ENCODE peak calls at places on chromosomes 1 and 21, in four cellular contexts. One of them, this sample, is unnamed.

GRCh38 chr21:40511976-40512375 is 335.0 kb downstream of the DSCAM start:
- DNase-seq in H1: no peak
- DNase-seq in IMR-90: no peak
- DNase-seq in K562: no peak
- DNase-seq in this sample: no peak

GRCh38 chr1:116147972-116148371 is 36.8 kb downstream of the MAB21L3 start:
- DNase-seq in H1: no peak
- DNase-seq in IMR-90: no peak
- DNase-seq in K562: no peak
- DNase-seq in this sample: no peak

GRCh38 chr1:57307382-57307781 is 116.5 kb downstream of the DAB1 start:
- DNase-seq in H1: peak
- DNase-seq in IMR-90: no peak
- DNase-seq in K562: peak
- DNase-seq in this sample: peak

GRCh38 chr1:171788696-171789095 is 7.2 kb downstream of the METTL13 start:
- DNase-seq in H1: no peak
- DNase-seq in IMR-90: peak
- DNase-seq in K562: no peak
- DNase-seq in this sample: no peak

GRCh38 chr21:42969193-42969600 is 5.2 kb upstream of the PKNOX1 start:
- DNase-seq in H1: no peak
- DNase-seq in IMR-90: no peak
- DNase-seq in K562: peak
- DNase-seq in this sample: no peak

GRCh38 chr1:183578846-183579245 is 11.4 kb downstream of the NCF2 start:
- DNase-seq in H1: no peak
- DNase-seq in IMR-90: no peak
- DNase-seq in K562: no peak
- DNase-seq in this sample: no peak

GRCh38 chr1:109929170-109929569 is 18.5 kb downstream of the CSF1 start:
- DNase-seq in H1: no peak
- DNase-seq in IMR-90: no peak
- DNase-seq in K562: no peak
- DNase-seq in this sample: no peak

GRCh38 chr1:15288173-15288926 is 41.3 kb downstream of the FHAD1 start:
- DNase-seq in H1: no peak
- DNase-seq in IMR-90: no peak
- DNase-seq in K562: no peak
- DNase-seq in this sample: no peak

GRCh38 chr1:201870397-201870796 is 18.3 kb upstream of the SHISA4 start:
- DNase-seq in H1: no peak
- DNase-seq in IMR-90: peak
- DNase-seq in K562: no peak
- DNase-seq in this sample: no peak

GRCh38 chr1:156994277-156994676 is 51.3 kb downstream of the ARHGEF11 start:
- DNase-seq in H1: no peak
- DNase-seq in IMR-90: no peak
- DNase-seq in K562: no peak
- DNase-seq in this sample: no peak

GRCh38 chr1:93255222-93256079 is 74.9 kb downstream of the CCDC18 start:
- DNase-seq in H1: no peak
- DNase-seq in IMR-90: peak
- DNase-seq in K562: no peak
- DNase-seq in this sample: no peak

GRCh38 chr1:207962716-207963428 is 51.9 kb upstream of the CD34 start:
- DNase-seq in H1: no peak
- DNase-seq in IMR-90: no peak
- DNase-seq in K562: no peak
- DNase-seq in this sample: no peak

GRCh38 chr1:197786280-197786679 is 11.0 kb upstream of the DENND1B start:
- DNase-seq in H1: no peak
- DNase-seq in IMR-90: no peak
- DNase-seq in K562: no peak
- DNase-seq in this sample: no peak

GRCh38 chr1:62912028-62912638 is 128.2 kb downstream of the ATG4C start:
- DNase-seq in H1: no peak
- DNase-seq in IMR-90: peak
- DNase-seq in K562: peak
- DNase-seq in this sample: no peak
- TF ChIP-seq CHD1 in H1: no peak
- TF ChIP-seq CHD1 in IMR-90: no peak
- TF ChIP-seq CHD1 in K562: no peak
- TF ChIP-seq CHD1 in this sample: no peak

DNA sequence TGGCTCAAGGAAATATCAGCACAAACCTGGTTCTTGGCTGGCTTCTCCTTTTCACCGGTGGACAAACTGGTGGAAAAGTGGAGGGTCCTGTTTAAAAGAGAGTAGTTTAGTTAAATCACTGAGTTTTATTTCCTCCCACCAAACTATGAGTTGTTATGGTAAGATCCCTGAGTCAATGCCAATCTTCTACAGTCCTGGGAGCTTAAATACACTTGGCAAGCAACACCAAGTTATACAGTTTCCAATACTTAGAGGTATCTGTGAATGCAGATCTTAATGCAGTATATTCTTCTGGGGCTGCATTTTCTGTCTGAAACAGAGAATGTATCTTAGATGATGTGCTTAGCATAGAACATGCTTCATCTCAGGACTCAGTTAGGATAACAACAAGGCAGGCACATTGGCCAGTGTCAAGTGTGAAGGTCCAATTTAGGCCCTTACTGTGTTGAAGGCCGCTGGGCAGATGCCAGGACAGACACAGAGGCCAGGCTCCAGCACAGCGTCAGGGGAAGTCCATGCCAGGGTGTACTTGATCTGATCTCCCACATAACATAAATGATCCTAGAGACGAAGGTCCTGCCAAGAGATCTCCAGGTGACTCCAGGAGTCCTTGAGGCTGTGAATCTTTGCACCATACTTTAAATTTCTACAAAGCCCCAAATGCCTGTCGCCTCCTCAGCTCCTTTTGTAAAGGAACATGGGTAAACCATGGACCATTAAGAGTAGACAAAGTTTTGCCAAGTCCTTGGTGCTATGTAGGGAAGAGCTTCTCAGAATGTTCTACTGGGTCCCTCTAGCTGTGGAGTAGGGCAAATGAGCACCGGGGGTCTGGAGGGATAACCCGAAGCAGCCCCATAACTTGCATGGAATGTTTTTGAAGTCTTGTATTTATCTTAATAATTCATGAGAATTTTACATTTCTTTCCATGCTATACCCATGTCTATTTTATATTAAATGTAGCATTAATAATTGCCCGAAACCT is 76.8 kb downstream of the KCNJ15 start:
- DNase-seq in H1: no peak
- DNase-seq in IMR-90: no peak
- DNase-seq in K562: no peak
- DNase-seq in this sample: no peak
- TF ChIP-seq CHD1 in H1: no peak
- TF ChIP-seq CHD1 in IMR-90: no peak
- TF ChIP-seq CHD1 in K562: no peak
- TF ChIP-seq CHD1 in this sample: no peak

DNA sequence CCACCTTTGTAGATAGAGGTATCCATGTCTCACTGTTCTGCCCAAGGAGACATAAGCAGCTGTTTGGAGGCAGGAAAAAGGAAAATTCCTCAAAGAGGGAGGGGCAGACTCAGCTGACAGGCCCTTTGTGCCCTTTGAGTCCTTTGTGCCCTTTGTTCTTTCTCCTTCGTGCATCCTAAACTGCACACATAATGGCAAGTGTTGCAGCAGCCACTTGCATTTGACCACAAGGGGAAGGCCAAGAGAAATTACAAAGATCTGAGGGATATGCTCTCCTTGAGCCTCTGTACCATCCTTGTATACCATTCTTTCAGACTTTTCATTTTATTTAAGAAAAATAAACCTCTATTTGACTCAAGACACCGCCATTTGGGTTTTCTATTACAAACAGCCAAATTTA is 71.8 kb upstream of the PKN2 start:
- DNase-seq in H1: no peak
- DNase-seq in IMR-90: no peak
- DNase-seq in K562: no peak
- DNase-seq in this sample: no peak
- TF ChIP-seq CHD1 in H1: no peak
- TF ChIP-seq CHD1 in IMR-90: no peak
- TF ChIP-seq CHD1 in K562: no peak
- TF ChIP-seq CHD1 in this sample: no peak

GRCh38 chr1:41632788-41633575 is 148.5 kb upstream of the EDN2 start:
- DNase-seq in H1: no peak
- DNase-seq in IMR-90: no peak
- DNase-seq in K562: no peak
- DNase-seq in this sample: no peak
- TF ChIP-seq CHD1 in H1: no peak
- TF ChIP-seq CHD1 in IMR-90: no peak
- TF ChIP-seq CHD1 in K562: no peak
- TF ChIP-seq CHD1 in this sample: no peak

This sample was measured in GM12878.